ENCODE peak calls at places on chromosomes 6 and 20, in five cellular contexts. I is thyroid gland, N is tibial nerve, L is heart left ventricle, A is body of pancreas. Y is an unnamed sample. For H3K4me1, the result is how much of the 10 kb centered on the place peaks cover.

GRCh38 chr20:2942439-2942838 is 69.2 kb downstream of the PTPRA start:
- DNase-seq in I (peak), L (no peak), N (no peak), A (no peak), Y (no peak)

GRCh38 chr6:52815167-52816092 is 11.8 kb upstream of the GSTA1 start:
- DNase-seq in A (peak), L (no peak), I (peak), N (peak), Y (no peak)

GRCh38 chr6:149431905-149432775 is 32.1 kb downstream of the SUMO4 start:
- DNase-seq in L (peak), A (peak), N (peak), I (peak), Y (peak)

GRCh38 chr6:49606696-49607390 is 29.8 kb downstream of the RHAG start:
- DNase-seq in A (peak), N (no peak), I (peak), L (no peak), Y (no peak)

GRCh38 chr20:47262365-47263013 is 94.0 kb downstream of the ZMYND8 start:
- DNase-seq in I (no peak), A (no peak), N (no peak), L (no peak), Y (no peak)

GRCh38 chr20:63652192-63652980 is 838 bp downstream of the STMN3 start:
- DNase-seq in A (no peak), I (peak), L (no peak), N (no peak), Y (no peak)

GRCh38 chr6:33856655-33857054 is 52.9 kb upstream of the MLN start:
- DNase-seq in N (no peak), L (no peak), A (no peak), I (no peak), Y (no peak)

GRCh38 chr20:2900845-2901592 is 27.7 kb downstream of the PTPRA start:
- DNase-seq in N (no peak), L (no peak), A (no peak), I (no peak), Y (no peak)

GRCh38 chr6:127471379-127472255 is 12.4 kb upstream of the KIAA0408 start:
- DNase-seq in L (no peak), I (no peak), N (no peak), A (no peak), Y (no peak)

GRCh38 chr6:133225560-133225959 is 15.6 kb upstream of the EYA4 start:
- DNase-seq in N (no peak), A (no peak), I (no peak), L (no peak), Y (no peak)

GRCh38 chr6:45436544-45437440 is 59.1 kb upstream of the SUPT3H start:
- DNase-seq in I (no peak), L (no peak), N (no peak), A (no peak), Y (no peak)

GRCh38 chr20:38805958-38806854 is 709 bp downstream of the PPP1R16B start:
- DNase-seq in L (peak), N (no peak), A (no peak), I (no peak), Y (no peak)

GRCh38 chr6:16694789-16695188 is 66.5 kb downstream of the ATXN1 start:
- DNase-seq in I (no peak), A (no peak), L (no peak), N (no peak), Y (no peak)

GRCh38 chr6:16697437-16698162 is 63.7 kb downstream of the ATXN1 start:
- DNase-seq in I (peak), L (no peak), N (no peak), A (no peak), Y (no peak)

GRCh38 chr6:16700202-16700997 is 60.9 kb downstream of the ATXN1 start:
- DNase-seq in A (no peak), L (no peak), N (no peak), I (no peak), Y (no peak)

GRCh38 chr6:16698988-16699868 is 62.0 kb downstream of the ATXN1 start:
- DNase-seq in I (no peak), N (no peak), A (no peak), L (no peak), Y (no peak)

GRCh38 chr6:16698163-16698533 is 63.1 kb downstream of the ATXN1 start:
- DNase-seq in L (no peak), A (no peak), N (no peak), I (no peak), Y (no peak)
- TF ChIP-seq CTCF in L (no peak), A (no peak), N (no peak), I (no peak), Y (no peak)

DNA sequence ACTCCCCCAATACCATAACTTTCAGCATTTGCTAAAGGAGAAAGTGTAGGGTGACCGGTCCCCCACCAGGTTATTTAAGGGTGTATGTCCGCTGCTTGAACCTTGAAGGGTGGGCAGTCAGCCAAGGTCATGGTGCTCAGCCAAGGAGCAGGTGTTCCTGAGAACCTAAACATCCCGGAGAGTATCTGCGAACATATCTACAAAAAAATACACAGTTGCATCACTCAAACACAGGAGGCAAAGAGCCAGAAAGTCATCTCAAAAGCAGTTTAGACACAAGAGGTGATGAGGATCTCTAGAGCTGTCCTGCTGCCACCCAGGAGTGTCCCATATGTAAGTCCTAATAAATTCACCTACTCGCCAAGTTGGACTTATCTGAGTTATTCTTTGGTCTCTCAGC is 11.5 kb downstream of the MBOAT1 start:
- DNase-seq in I (no peak), L (peak), N (no peak), A (peak), Y (peak)
- TF ChIP-seq POLR2A in I (no peak), L (no peak), N (no peak), A (no peak), Y (no peak)

DNA sequence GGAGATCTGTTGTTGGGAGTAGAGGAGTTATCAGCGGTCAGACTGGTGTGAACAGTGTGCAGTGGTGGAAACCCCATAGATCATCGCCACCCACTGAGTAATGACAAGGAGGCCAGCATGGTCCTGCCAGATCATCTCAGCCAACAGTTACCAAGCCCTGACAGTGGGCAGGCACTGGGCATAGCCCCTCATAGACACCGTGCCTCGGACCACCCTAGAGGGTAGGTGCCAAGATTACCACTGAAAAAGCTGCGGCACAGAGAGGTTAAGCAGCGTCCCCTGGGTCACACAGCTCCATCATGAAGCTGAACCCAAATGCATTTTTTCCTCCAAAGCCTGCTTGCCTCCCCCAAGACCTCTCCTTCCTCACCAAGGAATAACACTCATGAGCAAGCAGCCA is 21.5 kb upstream of the BMP7 start:
- DNase-seq in L (no peak), N (no peak), A (no peak), I (no peak), Y (no peak)
- H3K4me1 ChIP-seq in L (under half), N (under half), A (under half), I (half or more), Y (under half)

DNA sequence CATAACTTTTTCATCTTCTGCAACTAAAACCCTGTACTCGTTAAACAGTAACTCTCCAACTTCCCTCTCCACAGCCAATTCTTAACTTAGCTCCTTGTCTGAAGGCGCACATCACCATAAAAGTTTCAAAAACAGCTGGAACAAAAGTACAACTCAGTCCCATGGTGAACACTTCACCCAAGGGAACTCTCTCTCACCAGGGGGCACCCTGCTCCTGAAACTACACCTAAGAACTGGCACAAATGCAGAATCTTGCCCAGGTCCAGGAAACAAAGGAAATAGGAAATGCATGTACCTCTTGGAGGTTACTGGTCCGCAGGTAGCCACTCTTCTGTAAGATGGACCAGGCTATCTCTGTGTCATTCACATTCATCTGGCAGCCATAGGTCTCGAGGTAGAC is 6.6 kb downstream of the CDK5RAP1 start:
- DNase-seq in A (no peak), N (no peak), I (no peak), L (no peak), Y (no peak)
- TF ChIP-seq CTCF in A (no peak), N (no peak), I (no peak), L (no peak), Y (no peak)

DNA sequence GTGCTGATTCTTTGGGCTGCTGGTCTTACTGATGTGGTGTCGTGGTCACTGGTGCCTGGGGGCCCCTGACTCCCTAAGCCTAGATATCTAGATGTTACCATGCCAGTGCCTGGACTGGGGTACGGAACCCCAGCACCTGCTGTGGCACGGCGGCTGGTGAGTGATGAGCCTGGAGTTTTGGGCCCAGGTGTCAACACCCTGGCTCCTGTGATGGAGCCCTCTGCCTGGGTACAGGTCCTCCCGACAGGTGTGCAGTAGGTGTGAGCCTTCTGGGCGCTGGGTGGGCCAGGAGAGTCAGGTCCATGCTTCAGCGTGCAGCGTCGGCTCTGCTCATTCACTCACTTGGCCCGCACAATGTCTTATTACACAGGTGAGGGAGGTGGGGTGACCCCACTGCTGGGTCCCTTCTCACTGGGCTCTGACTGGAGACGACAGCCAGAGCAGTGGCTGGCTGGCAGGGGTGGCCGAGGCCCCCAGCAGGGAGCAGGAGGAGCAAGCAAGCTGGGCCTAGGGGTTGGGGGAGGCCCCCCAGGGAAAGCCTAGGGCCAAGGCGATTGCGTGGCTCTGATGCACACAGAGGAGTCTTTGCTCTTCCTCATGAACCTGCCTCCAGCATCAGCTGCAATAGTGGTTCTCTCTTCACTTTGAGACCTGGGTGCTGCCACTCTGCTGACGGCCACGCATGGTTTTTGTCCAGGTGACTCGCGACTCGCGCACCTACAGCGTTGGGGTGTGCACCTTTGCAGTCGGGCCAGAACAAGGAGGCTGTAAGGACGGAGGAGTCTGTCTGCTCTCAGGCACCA is 42.5 kb upstream of the SLC22A1 start:
- DNase-seq in I (no peak), L (no peak), N (no peak), A (no peak), Y (no peak)
- TF ChIP-seq POLR2A in I (no peak), L (no peak), N (no peak), A (no peak), Y (no peak)

DNA sequence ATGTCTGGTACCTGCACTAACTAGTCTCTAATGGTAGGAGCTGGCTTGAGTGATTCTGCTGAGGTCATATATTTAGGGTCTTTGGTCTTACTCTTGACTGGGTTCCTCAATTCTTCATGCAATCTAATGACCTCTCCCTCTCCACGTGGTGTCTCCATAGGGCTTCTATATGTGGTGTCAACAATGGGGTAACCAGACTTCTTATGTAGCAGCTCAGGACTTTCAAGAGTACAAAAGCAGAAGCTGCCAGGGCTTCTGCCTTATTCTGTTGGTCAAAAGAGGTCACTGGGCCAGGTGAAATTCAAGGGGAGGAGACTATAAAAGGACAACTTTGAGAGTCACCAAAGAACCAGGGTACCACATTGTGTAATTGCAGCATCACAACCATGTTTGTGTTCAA is 54.3 kb downstream of the NUS1 start:
- DNase-seq in A (no peak), N (no peak), L (no peak), I (no peak), Y (no peak)
- H3K4me1 ChIP-seq in A (under half), N (under half), L (under half), I (under half), Y (under half)

GRCh38 chr20:49482621-49483017 is at the start of gene KCNB1:
- DNase-seq in L (peak), N (peak), I (peak), A (peak), Y (peak)
- TF ChIP-seq CTCF in L (no peak), N (peak), I (no peak), A (peak), Y (peak)

Y was measured in uterus.